ENCODE peak calls at places on chromosome 15, in ten cellular contexts. D, I, E, O, B, J, C, W, N and K are unnamed samples.

GRCh38 chr15:57607570-57608000 is 15.9 kb downstream of the MYZAP start:
- DNase-seq in D (no peak), I (no peak), E (no peak), O (peak), B (peak), J (no peak), C (no peak), W (peak), N (no peak), K (peak)

GRCh38 chr15:40928975-40929729 is at the start of gene DLL4:
- DNase-seq in D (peak), I (peak), E (peak), O (no peak), B (peak), J (no peak), C (peak), W (peak), N (no peak), K (peak)

GRCh38 chr15:87639305-87640011 is 617.1 kb downstream of the NTRK3 start:
- DNase-seq in D (peak), I (no peak), E (no peak), O (no peak), B (no peak), J (no peak), C (no peak), W (peak), N (no peak), K (no peak)

GRCh38 chr15:44781128-44781810 is 44.9 kb downstream of the TRIM69 start:
- DNase-seq in D (no peak), I (no peak), E (no peak), O (no peak), B (no peak), J (no peak), C (no peak), W (no peak), N (no peak), K (no peak)

GRCh38 chr15:96122077-96123027 is 208.1 kb upstream of the NR2F2 start:
- DNase-seq in D (no peak), I (no peak), E (no peak), O (peak), B (peak), J (no peak), C (no peak), W (peak), N (no peak), K (no peak)

GRCh38 chr15:99721896-99722295 is 11.3 kb downstream of the LYSMD4 start:
- DNase-seq in D (no peak), I (no peak), E (no peak), O (no peak), B (no peak), J (no peak), C (no peak), W (no peak), N (no peak), K (no peak)

GRCh38 chr15:20340331-20340811 is 201.2 kb downstream of the GOLGA6L6 start:
- DNase-seq in D (peak), I (peak), E (peak), O (peak), B (no peak), J (peak), C (peak), W (no peak), N (no peak), K (peak)

GRCh38 chr15:89492111-89492641 is 4.2 kb downstream of the RHCG start:
- DNase-seq in D (peak), I (no peak), E (no peak), O (no peak), B (no peak), J (no peak), C (no peak), W (no peak), N (no peak), K (no peak)

GRCh38 chr15:101329867-101330380 is 34.9 kb upstream of the SNRPA1 start:
- DNase-seq in D (no peak), I (no peak), E (no peak), O (no peak), B (no peak), J (no peak), C (no peak), W (no peak), N (no peak), K (no peak)

GRCh38 chr15:35439291-35439690 is 106.7 kb downstream of the DPH6 start:
- DNase-seq in D (no peak), I (no peak), E (no peak), O (peak), B (no peak), J (no peak), C (no peak), W (peak), N (no peak), K (no peak)

GRCh38 chr15:38782156-38782555 is 217.5 kb upstream of the RASGRP1 start:
- DNase-seq in D (no peak), I (no peak), E (no peak), O (no peak), B (no peak), J (no peak), C (no peak), W (no peak), N (no peak), K (no peak)

GRCh38 chr15:37837276-37837675 is 97.2 kb upstream of the TMCO5A start:
- DNase-seq in D (no peak), I (no peak), E (no peak), O (peak), B (no peak), J (no peak), C (no peak), W (peak), N (no peak), K (no peak)

GRCh38 chr15:67520976-67521769 is at the start of gene C15orf61:
- DNase-seq in D (peak), I (peak), E (peak), O (peak), B (peak), J (peak), C (peak), W (peak), N (peak), K (peak)

GRCh38 chr15:77599899-77600298 is 32.8 kb downstream of the LINGO1 start:
- DNase-seq in D (peak), I (peak), E (no peak), O (no peak), B (peak), J (no peak), C (no peak), W (no peak), N (no peak), K (peak)

GRCh38 chr15:81000144-81000625 is 538 bp upstream of the TLNRD1 start:
- DNase-seq in D (no peak), I (peak), E (no peak), O (no peak), B (peak), J (no peak), C (no peak), W (no peak), N (no peak), K (no peak)

GRCh38 chr15:80309769-80310384 is 57.9 kb upstream of the CTXND1 start:
- DNase-seq in D (peak), I (no peak), E (no peak), O (peak), B (peak), J (no peak), C (no peak), W (no peak), N (no peak), K (no peak)

GRCh38 chr15:25408428-25408827 is 30.4 kb downstream of the UBE3A start:
- DNase-seq in D (no peak), I (no peak), E (no peak), O (no peak), B (no peak), J (no peak), C (no peak), W (peak), N (no peak), K (no peak)

GRCh38 chr15:90104551-90104950 is 2.3 kb upstream of the IDH2 start:
- DNase-seq in D (no peak), I (no peak), E (no peak), O (no peak), B (no peak), J (no peak), C (no peak), W (no peak), N (no peak), K (no peak)

GRCh38 chr15:90883971-90884718 is at the start of gene FES:
- DNase-seq in D (no peak), I (no peak), E (no peak), O (no peak), B (no peak), J (no peak), C (no peak), W (no peak), N (peak), K (peak)

GRCh38 chr15:83112233-83112958 is 5.0 kb downstream of the TM6SF1 start:
- DNase-seq in D (no peak), I (no peak), E (no peak), O (peak), B (no peak), J (no peak), C (no peak), W (peak), N (no peak), K (no peak)

GRCh38 chr15:78206326-78207109 is 27.8 kb downstream of the ACSBG1 start:
- DNase-seq in D (no peak), I (no peak), E (no peak), O (peak), B (no peak), J (no peak), C (no peak), W (peak), N (no peak), K (no peak)

GRCh38 chr15:80608688-80609087 is 86.4 kb upstream of the ABHD17C start:
- DNase-seq in D (no peak), I (no peak), E (no peak), O (no peak), B (no peak), J (no peak), C (no peak), W (no peak), N (no peak), K (no peak)

GRCh38 chr15:84731774-84732173 is 15.8 kb upstream of the SEC11A start:
- DNase-seq in D (no peak), I (no peak), E (no peak), O (peak), B (no peak), J (no peak), C (no peak), W (peak), N (no peak), K (no peak)

GRCh38 chr15:63715818-63716217 is 117.9 kb downstream of the HERC1 start:
- DNase-seq in D (no peak), I (no peak), E (no peak), O (no peak), B (no peak), J (no peak), C (no peak), W (peak), N (no peak), K (no peak)

GRCh38 chr15:94053626-94054025 is 177.7 kb upstream of the MCTP2 start:
- DNase-seq in D (no peak), I (no peak), E (no peak), O (no peak), B (no peak), J (no peak), C (no peak), W (no peak), N (no peak), K (no peak)

GRCh38 chr15:66004618-66005262 is 135.4 kb downstream of the RAB11A start:
- DNase-seq in D (no peak), I (peak), E (no peak), O (peak), B (peak), J (no peak), C (no peak), W (peak), N (no peak), K (no peak)

GRCh38 chr15:47968593-47968992 is 152.2 kb upstream of the SLC24A5 start:
- DNase-seq in D (no peak), I (no peak), E (no peak), O (no peak), B (no peak), J (no peak), C (no peak), W (no peak), N (no peak), K (no peak)

GRCh38 chr15:78000089-78000926 is 77.2 kb downstream of the TBC1D2B start:
- DNase-seq in D (peak), I (peak), E (peak), O (peak), B (peak), J (peak), C (peak), W (peak), N (peak), K (peak)

GRCh38 chr15:98657721-98658120 is 9.4 kb downstream of the IGF1R start:
- DNase-seq in D (no peak), I (no peak), E (no peak), O (peak), B (no peak), J (no peak), C (no peak), W (peak), N (no peak), K (no peak)

GRCh38 chr15:50241684-50242450 is 23.7 kb downstream of the HDC start:
- DNase-seq in D (no peak), I (no peak), E (no peak), O (peak), B (no peak), J (no peak), C (no peak), W (peak), N (no peak), K (no peak)

GRCh38 chr15:58189148-58189811 is 51.1 kb downstream of the AQP9 start:
- DNase-seq in D (no peak), I (no peak), E (no peak), O (no peak), B (no peak), J (no peak), C (no peak), W (no peak), N (no peak), K (no peak)

GRCh38 chr15:48520376-48521155 is 124.9 kb downstream of the FBN1 start:
- DNase-seq in D (peak), I (no peak), E (no peak), O (no peak), B (peak), J (no peak), C (no peak), W (no peak), N (no peak), K (no peak)

GRCh38 chr15:75785771-75786563 is 57.3 kb upstream of the UBE2Q2 start:
- DNase-seq in D (peak), I (no peak), E (no peak), O (peak), B (peak), J (no peak), C (no peak), W (no peak), N (no peak), K (no peak)

GRCh38 chr15:87866961-87867360 is 389.6 kb downstream of the NTRK3 start:
- DNase-seq in D (no peak), I (no peak), E (no peak), O (no peak), B (no peak), J (no peak), C (no peak), W (no peak), N (no peak), K (no peak)

GRCh38 chr15:33016405-33017024 is 178.0 kb downstream of the FMN1 start:
- DNase-seq in D (no peak), I (no peak), E (no peak), O (no peak), B (no peak), J (no peak), C (no peak), W (no peak), N (no peak), K (no peak)

GRCh38 chr15:78149805-78150751 is 916 bp downstream of the IDH3A start:
- DNase-seq in D (no peak), I (no peak), E (no peak), O (no peak), B (peak), J (no peak), C (no peak), W (no peak), N (no peak), K (no peak)

GRCh38 chr15:36577082-36577481 is 2.3 kb upstream of the CDIN1 start:
- DNase-seq in D (peak), I (no peak), E (no peak), O (no peak), B (no peak), J (no peak), C (no peak), W (no peak), N (no peak), K (no peak)

GRCh38 chr15:38991126-38991525 is 426.5 kb upstream of the RASGRP1 start:
- DNase-seq in D (no peak), I (no peak), E (no peak), O (peak), B (peak), J (no peak), C (no peak), W (peak), N (no peak), K (no peak)

GRCh38 chr15:35654334-35654733 is 108.4 kb upstream of the DPH6 start:
- DNase-seq in D (no peak), I (no peak), E (no peak), O (no peak), B (no peak), J (no peak), C (no peak), W (peak), N (no peak), K (no peak)

GRCh38 chr15:41203395-41203794 is 27.2 kb downstream of the EXD1 start:
- DNase-seq in D (no peak), I (no peak), E (no peak), O (no peak), B (no peak), J (no peak), C (no peak), W (no peak), N (no peak), K (no peak)